ENCODE peak calls at places on chromosomes 13 and 19, in four cellular contexts. One of them, this sample, is unnamed.

GRCh38 chr19:18854982-18855381 is 23.2 kb downstream of the UPF1 start:
- DNase-seq in hepatocyte: no peak
- DNase-seq in mesendoderm: no peak
- DNase-seq in lower leg skin: no peak
- DNase-seq in this sample: peak

GRCh38 chr19:1296078-1296477 is 10.4 kb downstream of the EFNA2 start:
- DNase-seq in hepatocyte: no peak
- DNase-seq in mesendoderm: no peak
- DNase-seq in lower leg skin: no peak
- DNase-seq in this sample: no peak

GRCh38 chr19:4369109-4369887 is 25.9 kb downstream of the MPND start:
- DNase-seq in hepatocyte: no peak
- DNase-seq in mesendoderm: peak
- DNase-seq in lower leg skin: no peak
- DNase-seq in this sample: peak

GRCh38 chr13:99217461-99218101 is 16.9 kb downstream of the UBAC2 start:
- DNase-seq in hepatocyte: no peak
- DNase-seq in mesendoderm: no peak
- DNase-seq in lower leg skin: no peak
- DNase-seq in this sample: no peak

GRCh38 chr13:73193541-73193940 is 134.7 kb downstream of the KLF5 start:
- DNase-seq in hepatocyte: no peak
- DNase-seq in mesendoderm: no peak
- DNase-seq in lower leg skin: no peak
- DNase-seq in this sample: no peak

GRCh38 chr13:104984296-104984818 is 1551.1 kb downstream of the EFNB2 start:
- DNase-seq in hepatocyte: peak
- DNase-seq in mesendoderm: no peak
- DNase-seq in lower leg skin: peak
- DNase-seq in this sample: no peak

GRCh38 chr13:44304433-44304725 is 69.2 kb upstream of the SERP2 start:
- DNase-seq in hepatocyte: no peak
- DNase-seq in mesendoderm: no peak
- DNase-seq in lower leg skin: no peak
- DNase-seq in this sample: no peak

GRCh38 chr13:113791226-113791625 is 32.2 kb downstream of the TMEM255B start:
- DNase-seq in hepatocyte: no peak
- DNase-seq in mesendoderm: no peak
- DNase-seq in lower leg skin: no peak
- DNase-seq in this sample: peak

GRCh38 chr13:26320766-26321165 is 66.8 kb downstream of the CDK8 start:
- DNase-seq in hepatocyte: no peak
- DNase-seq in mesendoderm: no peak
- DNase-seq in lower leg skin: no peak
- DNase-seq in this sample: no peak

GRCh38 chr13:94112227-94112626 is 367.3 kb downstream of the DCT start:
- DNase-seq in hepatocyte: no peak
- DNase-seq in mesendoderm: peak
- DNase-seq in lower leg skin: peak
- DNase-seq in this sample: no peak

GRCh38 chr19:47095707-47096704 is 17.6 kb downstream of the ZC3H4 start:
- DNase-seq in hepatocyte: peak
- DNase-seq in mesendoderm: no peak
- DNase-seq in lower leg skin: peak
- DNase-seq in this sample: peak

GRCh38 chr13:101343128-101343787 is 73.0 kb downstream of the NALCN start:
- DNase-seq in hepatocyte: no peak
- DNase-seq in mesendoderm: peak
- DNase-seq in lower leg skin: no peak
- DNase-seq in this sample: no peak

GRCh38 chr19:45767881-45768643 is 990 bp downstream of the SIX5 start:
- DNase-seq in hepatocyte: peak
- DNase-seq in mesendoderm: peak
- DNase-seq in lower leg skin: peak
- DNase-seq in this sample: peak

GRCh38 chr19:38388310-38389100 is at the start of gene SPRED3:
- DNase-seq in hepatocyte: peak
- DNase-seq in mesendoderm: no peak
- DNase-seq in lower leg skin: no peak
- DNase-seq in this sample: peak

GRCh38 chr13:95784161-95784880 is 107.4 kb downstream of the DNAJC3 start:
- DNase-seq in hepatocyte: peak
- DNase-seq in mesendoderm: peak
- DNase-seq in lower leg skin: no peak
- DNase-seq in this sample: no peak

GRCh38 chr13:78625384-78625783 is 22.0 kb upstream of the POU4F1 start:
- DNase-seq in hepatocyte: no peak
- DNase-seq in mesendoderm: no peak
- DNase-seq in lower leg skin: no peak
- DNase-seq in this sample: no peak

GRCh38 chr13:55788548-55788947 is 1352.2 kb upstream of the PRR20A start:
- DNase-seq in hepatocyte: no peak
- DNase-seq in mesendoderm: no peak
- DNase-seq in lower leg skin: no peak
- DNase-seq in this sample: no peak

GRCh38 chr19:49294401-49294800 is 30.6 kb downstream of the SLC6A16 start:
- DNase-seq in hepatocyte: no peak
- DNase-seq in mesendoderm: peak
- DNase-seq in lower leg skin: no peak
- DNase-seq in this sample: no peak

GRCh38 chr19:45670670-45671453 is 2.8 kb downstream of the GIPR start:
- DNase-seq in hepatocyte: peak
- DNase-seq in mesendoderm: peak
- DNase-seq in lower leg skin: peak
- DNase-seq in this sample: peak

GRCh38 chr13:99214232-99214631 is 13.6 kb downstream of the UBAC2 start:
- DNase-seq in hepatocyte: no peak
- DNase-seq in mesendoderm: no peak
- DNase-seq in lower leg skin: no peak
- DNase-seq in this sample: peak

GRCh38 chr13:102648046-102648445 is 46.8 kb downstream of the METTL21C start:
- DNase-seq in hepatocyte: no peak
- DNase-seq in mesendoderm: no peak
- DNase-seq in lower leg skin: no peak
- DNase-seq in this sample: no peak

GRCh38 chr19:5850743-5851293 is 431 bp downstream of the FUT3 start:
- DNase-seq in hepatocyte: no peak
- DNase-seq in mesendoderm: no peak
- DNase-seq in lower leg skin: no peak
- DNase-seq in this sample: no peak

GRCh38 chr19:50333235-50333736 is 4.1 kb upstream of the KCNC3 start:
- DNase-seq in hepatocyte: peak
- DNase-seq in mesendoderm: peak
- DNase-seq in lower leg skin: peak
- DNase-seq in this sample: peak

GRCh38 chr19:7874857-7875393 is 735 bp upstream of the PRR36 start:
- DNase-seq in hepatocyte: no peak
- DNase-seq in mesendoderm: no peak
- DNase-seq in lower leg skin: no peak
- DNase-seq in this sample: no peak

GRCh38 chr19:7871530-7872305 is 2.5 kb downstream of the PRR36 start:
- DNase-seq in hepatocyte: peak
- DNase-seq in mesendoderm: peak
- DNase-seq in lower leg skin: peak
- DNase-seq in this sample: peak

GRCh38 chr19:7874080-7874856 is at the start of gene PRR36:
- DNase-seq in hepatocyte: peak
- DNase-seq in mesendoderm: peak
- DNase-seq in lower leg skin: no peak
- DNase-seq in this sample: peak

GRCh38 chr19:7872306-7873204 is 1.6 kb downstream of the PRR36 start:
- DNase-seq in hepatocyte: peak
- DNase-seq in mesendoderm: no peak
- DNase-seq in lower leg skin: no peak
- DNase-seq in this sample: peak

DNA sequence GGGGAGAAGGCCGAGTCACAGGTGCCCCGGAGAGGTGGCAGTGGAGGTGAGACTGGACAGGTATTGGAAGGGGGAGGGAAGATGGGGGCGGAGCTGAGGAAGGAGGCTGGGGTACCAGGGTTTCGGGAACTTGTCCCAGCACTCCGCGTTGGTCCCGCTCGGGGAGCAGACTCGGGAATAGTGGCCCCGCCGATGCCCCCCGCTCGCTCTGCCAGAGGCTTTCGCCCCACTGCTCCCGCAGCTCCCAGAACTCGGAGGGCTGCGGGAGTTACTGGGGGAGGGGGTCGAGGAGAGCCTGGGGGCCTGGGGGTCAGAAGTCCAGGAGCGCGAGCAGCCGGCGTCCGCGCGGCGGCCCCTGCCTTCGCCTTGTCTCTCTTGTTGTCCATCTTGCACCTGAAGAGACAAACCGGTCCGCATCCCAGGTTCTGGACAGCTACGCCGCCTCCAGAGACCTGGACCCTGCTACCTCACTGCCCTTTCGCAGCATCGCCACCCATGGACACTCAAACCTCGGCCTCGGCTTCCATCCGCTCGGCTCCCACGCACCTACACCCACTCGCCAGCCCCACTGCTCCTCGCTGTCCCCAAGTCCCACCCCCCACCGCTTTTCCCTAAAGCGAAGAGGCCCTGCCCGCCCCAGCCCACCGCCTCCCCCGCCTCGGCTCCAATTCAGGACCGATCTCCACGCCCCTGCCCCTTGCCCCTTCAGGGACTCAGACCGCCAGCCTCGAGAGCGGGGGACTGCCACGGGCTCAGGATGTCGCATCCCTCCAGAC is 698 bp downstream of the PRR36 start:
- DNase-seq in hepatocyte: peak
- DNase-seq in mesendoderm: no peak
- DNase-seq in lower leg skin: no peak
- DNase-seq in this sample: peak
- H3K4me3 ChIP-seq in hepatocyte: peak
- H3K4me3 ChIP-seq in mesendoderm: no peak
- H3K4me3 ChIP-seq in lower leg skin: no peak
- H3K4me3 ChIP-seq in this sample: peak

GRCh38 chr19:35987571-35987896 is 7.5 kb upstream of the SDHAF1 start:
- DNase-seq in hepatocyte: no peak
- DNase-seq in mesendoderm: no peak
- DNase-seq in lower leg skin: no peak
- DNase-seq in this sample: no peak
- H3K4me3 ChIP-seq in hepatocyte: no peak
- H3K4me3 ChIP-seq in mesendoderm: no peak
- H3K4me3 ChIP-seq in lower leg skin: no peak
- H3K4me3 ChIP-seq in this sample: peak

GRCh38 chr19:29085630-29086029 is 127.3 kb downstream of the UQCRFS1 start:
- DNase-seq in hepatocyte: no peak
- DNase-seq in mesendoderm: no peak
- DNase-seq in lower leg skin: no peak
- DNase-seq in this sample: no peak
- H3K4me3 ChIP-seq in hepatocyte: no peak
- H3K4me3 ChIP-seq in mesendoderm: no peak
- H3K4me3 ChIP-seq in lower leg skin: no peak
- H3K4me3 ChIP-seq in this sample: no peak

GRCh38 chr13:46605824-46606554 is 53.0 kb downstream of the LRCH1 start:
- DNase-seq in hepatocyte: no peak
- DNase-seq in mesendoderm: no peak
- DNase-seq in lower leg skin: no peak
- DNase-seq in this sample: no peak
- H3K4me3 ChIP-seq in hepatocyte: no peak
- H3K4me3 ChIP-seq in mesendoderm: no peak
- H3K4me3 ChIP-seq in lower leg skin: no peak
- H3K4me3 ChIP-seq in this sample: no peak

DNA sequence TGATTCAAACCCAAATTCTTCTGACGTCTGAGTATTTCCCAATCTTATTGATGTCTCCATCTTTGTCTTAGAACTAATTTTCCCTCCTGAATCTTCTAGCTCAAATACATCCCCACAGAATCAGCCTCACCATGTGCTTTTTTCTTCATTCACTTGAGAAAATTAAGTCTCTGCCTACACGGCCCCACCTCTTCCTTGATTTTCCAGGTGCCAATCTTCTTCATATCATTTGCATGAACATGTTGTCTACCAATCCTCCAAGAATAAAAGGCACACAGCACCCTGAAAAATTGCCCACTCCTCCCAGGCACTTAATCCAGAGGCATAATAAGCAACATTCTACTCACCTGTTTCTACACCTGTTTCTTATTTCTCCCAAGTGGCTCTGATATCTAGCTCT is 408.1 kb upstream of the NBEA start:
- DNase-seq in hepatocyte: no peak
- DNase-seq in mesendoderm: no peak
- DNase-seq in lower leg skin: no peak
- DNase-seq in this sample: no peak
- H3K4me3 ChIP-seq in hepatocyte: no peak
- H3K4me3 ChIP-seq in mesendoderm: no peak
- H3K4me3 ChIP-seq in lower leg skin: no peak
- H3K4me3 ChIP-seq in this sample: no peak

GRCh38 chr13:21336609-21337008 is 122.5 kb downstream of the ZDHHC20 start:
- DNase-seq in hepatocyte: no peak
- DNase-seq in mesendoderm: no peak
- DNase-seq in lower leg skin: no peak
- DNase-seq in this sample: no peak
- H3K4me3 ChIP-seq in hepatocyte: no peak
- H3K4me3 ChIP-seq in mesendoderm: no peak
- H3K4me3 ChIP-seq in lower leg skin: no peak
- H3K4me3 ChIP-seq in this sample: no peak